ENCODE peak calls at places on chromosomes 6 and 20, in four cellular contexts. One of them, this sample, is unnamed. For H3K4me1 and H3K36me3, the result is how much of the 10 kb centered on the place peaks cover.

GRCh38 chr20:57900226-57900905 is 190.6 kb upstream of the PMEPA1 start:
- DNase-seq in PC-9: peak
- DNase-seq in HepG2: no peak
- DNase-seq in left ventricle myocardium inferior: no peak
- DNase-seq in this sample: no peak

GRCh38 chr6:138161434-138162103 is at the start of gene ARFGEF3:
- DNase-seq in PC-9: peak
- DNase-seq in HepG2: peak
- DNase-seq in left ventricle myocardium inferior: peak
- DNase-seq in this sample: peak

GRCh38 chr20:63815613-63815862 is 15.5 kb downstream of the ZBTB46 start:
- DNase-seq in PC-9: no peak
- DNase-seq in HepG2: no peak
- DNase-seq in left ventricle myocardium inferior: no peak
- DNase-seq in this sample: no peak

GRCh38 chr6:34531580-34532201 is 24.4 kb downstream of the SPDEF start:
- DNase-seq in PC-9: no peak
- DNase-seq in HepG2: no peak
- DNase-seq in left ventricle myocardium inferior: peak
- DNase-seq in this sample: peak

GRCh38 chr6:139625998-139626975 is 251.8 kb upstream of the CITED2 start:
- DNase-seq in PC-9: no peak
- DNase-seq in HepG2: peak
- DNase-seq in left ventricle myocardium inferior: no peak
- DNase-seq in this sample: no peak

GRCh38 chr6:137707590-137708360 is 159.3 kb upstream of the TNFAIP3 start:
- DNase-seq in PC-9: peak
- DNase-seq in HepG2: peak
- DNase-seq in left ventricle myocardium inferior: peak
- DNase-seq in this sample: peak

GRCh38 chr6:137866200-137866913 is 702 bp upstream of the TNFAIP3 start:
- DNase-seq in PC-9: peak
- DNase-seq in HepG2: no peak
- DNase-seq in left ventricle myocardium inferior: no peak
- DNase-seq in this sample: no peak

GRCh38 chr6:13577926-13578325 is 3.5 kb downstream of the SIRT5 start:
- DNase-seq in PC-9: no peak
- DNase-seq in HepG2: no peak
- DNase-seq in left ventricle myocardium inferior: no peak
- DNase-seq in this sample: no peak

GRCh38 chr6:128882991-128883571 is at the start of gene LAMA2:
- DNase-seq in PC-9: peak
- DNase-seq in HepG2: peak
- DNase-seq in left ventricle myocardium inferior: peak
- DNase-seq in this sample: peak
- TF ChIP-seq CTCF in PC-9: no peak
- TF ChIP-seq CTCF in HepG2: no peak
- TF ChIP-seq CTCF in left ventricle myocardium inferior: peak
- TF ChIP-seq CTCF in this sample: peak

DNA sequence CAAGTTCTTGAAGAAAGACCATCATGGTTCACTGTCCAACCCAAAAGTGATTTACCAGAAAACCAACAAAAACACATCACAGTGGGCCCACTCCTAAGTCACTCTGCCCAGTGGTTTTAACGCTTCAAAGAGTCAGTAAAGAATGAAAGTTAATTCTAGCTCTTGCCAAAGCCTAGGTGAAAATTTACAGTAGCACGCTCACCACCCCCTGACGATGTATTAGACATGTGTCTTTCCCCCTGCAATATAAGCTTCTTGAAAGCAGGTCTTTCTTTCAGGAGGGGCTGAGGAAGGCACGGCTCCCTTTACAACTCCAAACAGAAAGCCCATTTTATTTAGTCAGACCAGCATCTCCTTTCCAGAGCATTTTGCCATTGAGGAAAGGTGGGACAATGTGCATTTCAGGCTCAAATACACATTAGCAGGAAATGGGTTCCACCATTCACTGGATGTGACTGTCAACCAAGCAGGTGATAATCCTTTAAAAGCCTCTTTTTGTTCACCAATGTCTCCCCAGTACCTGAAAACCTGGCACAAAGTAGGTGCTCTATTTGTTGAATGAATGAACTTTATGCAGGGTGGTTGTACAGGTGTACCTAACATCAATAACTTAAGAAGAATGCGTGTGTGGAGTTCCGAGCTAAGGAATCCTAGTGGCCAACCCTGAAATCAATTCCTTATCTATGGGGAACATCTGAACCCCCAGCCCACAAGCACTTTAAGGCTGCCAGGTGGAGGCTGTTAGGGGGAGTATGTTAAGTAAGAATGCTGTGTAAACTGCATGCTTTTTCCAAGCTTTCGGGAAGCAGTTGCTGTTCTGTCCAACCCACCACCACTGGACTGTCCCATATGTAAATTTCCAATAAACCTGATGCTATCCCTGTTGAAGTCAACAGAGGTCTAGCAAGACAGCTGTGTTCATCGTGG is 11.4 kb downstream of the EZR start:
- DNase-seq in PC-9: no peak
- DNase-seq in HepG2: no peak
- DNase-seq in left ventricle myocardium inferior: no peak
- DNase-seq in this sample: peak
- H3K4me1 ChIP-seq in PC-9: half or more
- H3K4me1 ChIP-seq in HepG2: half or more
- H3K4me1 ChIP-seq in left ventricle myocardium inferior: half or more
- H3K4me1 ChIP-seq in this sample: under half

GRCh38 chr6:112141707-112142106 is 54.3 kb downstream of the FAM229B start:
- DNase-seq in PC-9: no peak
- DNase-seq in HepG2: no peak
- DNase-seq in left ventricle myocardium inferior: no peak
- DNase-seq in this sample: no peak
- H3K36me3 ChIP-seq in PC-9: half or more
- H3K36me3 ChIP-seq in HepG2: under half
- H3K36me3 ChIP-seq in left ventricle myocardium inferior: half or more
- H3K36me3 ChIP-seq in this sample: under half

GRCh38 chr6:37499433-37500293 is at the start of gene CCDC167:
- DNase-seq in PC-9: peak
- DNase-seq in HepG2: peak
- DNase-seq in left ventricle myocardium inferior: peak
- DNase-seq in this sample: peak
- TF ChIP-seq CTCF in PC-9: no peak
- TF ChIP-seq CTCF in HepG2: peak
- TF ChIP-seq CTCF in left ventricle myocardium inferior: no peak
- TF ChIP-seq CTCF in this sample: no peak